ENCODE peak calls at places on chromosomes 5 and 9, in six cellular contexts. X, N, R, B, M and W are unnamed samples.

GRCh38 chr9:101399641-101399965 is 952 bp downstream of the ZNF189 start:
- DNase-seq in R (no peak), X (no peak), B (no peak), M (no peak), N (no peak), W (no peak)

GRCh38 chr5:111512406-111513174 is at the start of gene STARD4:
- DNase-seq in M (peak; percentile 98), B (peak; percentile 99), R (peak; percentile 93), N (peak; percentile 93), X (peak; percentile 97), W (peak; percentile 96)

GRCh38 chr5:156147948-156148285 is 179.0 kb upstream of the SGCD start:
- DNase-seq in B (no peak), M (no peak), R (no peak), X (no peak), N (peak; percentile 74), W (no peak)

GRCh38 chr5:67998709-67999251 is 216.8 kb upstream of the PIK3R1 start:
- DNase-seq in R (no peak), M (peak; percentile 15), B (no peak), N (peak; percentile 78), X (peak; percentile 84), W (peak; percentile 42)

GRCh38 chr5:53194086-53194485 is 84.5 kb upstream of the MOCS2 start:
- DNase-seq in X (no peak), R (no peak), M (no peak), N (peak; percentile 24), B (no peak), W (peak; percentile 40)

GRCh38 chr9:81472701-81473100 is 216.6 kb downstream of the TLE1 start:
- DNase-seq in N (no peak), X (no peak), M (no peak), B (no peak), R (no peak), W (no peak)

GRCh38 chr5:164578911-164579310 is 1073.5 kb downstream of the MAT2B start:
- DNase-seq in B (no peak), X (no peak), M (no peak), N (no peak), R (no peak), W (no peak)

GRCh38 chr5:133250527-133250926 is 198.7 kb downstream of the HSPA4 start:
- DNase-seq in N (no peak), R (no peak), B (no peak), X (no peak), M (no peak), W (no peak)

GRCh38 chr5:74300808-74301389 is 339.6 kb downstream of the ENC1 start:
- DNase-seq in X (no peak), B (no peak), N (no peak), R (no peak), M (no peak), W (no peak)

GRCh38 chr9:70607926-70608325 is 193.5 kb upstream of the KLF9 start:
- DNase-seq in N (no peak), B (no peak), R (no peak), X (no peak), M (no peak), W (no peak)

GRCh38 chr9:118362596-118362995 is 658.4 kb downstream of the TLR4 start:
- DNase-seq in M (no peak), N (peak; percentile 29), X (peak; percentile 8), R (no peak), B (no peak), W (no peak)

GRCh38 chr5:168291281-168291960 is at the start of gene WWC1:
- DNase-seq in B (peak; percentile 82), N (no peak), R (peak; percentile 40), M (peak; percentile 83), X (no peak), W (no peak)

GRCh38 chr5:126139773-126140172 is 283.4 kb upstream of the GRAMD2B start:
- DNase-seq in N (peak; percentile 23), X (peak; percentile 54), R (no peak), M (no peak), B (no peak), W (no peak)

GRCh38 chr5:140574165-140574564 is 9.5 kb downstream of the SLC35A4 start:
- DNase-seq in M (no peak), N (no peak), X (no peak), R (no peak), B (no peak), W (peak; percentile 82)

GRCh38 chr5:135832941-135833340 is 1.5 kb upstream of the SLC25A48 start:
- DNase-seq in R (no peak), X (no peak), B (no peak), N (no peak), M (no peak), W (no peak)

GRCh38 chr5:135833961-135834638 is 363 bp upstream of the SLC25A48 start:
- DNase-seq in N (peak; percentile 19), R (no peak), X (peak; percentile 22), M (no peak), B (no peak), W (peak; percentile 29)

GRCh38 chr5:135835766-135836165 is 1.3 kb downstream of the SLC25A48 start:
- DNase-seq in R (no peak), X (no peak), N (no peak), B (no peak), M (no peak), W (no peak)

GRCh38 chr5:135833521-135833920 is 942 bp upstream of the SLC25A48 start:
- DNase-seq in X (no peak), N (no peak), B (no peak), R (no peak), M (no peak), W (no peak)

DNA sequence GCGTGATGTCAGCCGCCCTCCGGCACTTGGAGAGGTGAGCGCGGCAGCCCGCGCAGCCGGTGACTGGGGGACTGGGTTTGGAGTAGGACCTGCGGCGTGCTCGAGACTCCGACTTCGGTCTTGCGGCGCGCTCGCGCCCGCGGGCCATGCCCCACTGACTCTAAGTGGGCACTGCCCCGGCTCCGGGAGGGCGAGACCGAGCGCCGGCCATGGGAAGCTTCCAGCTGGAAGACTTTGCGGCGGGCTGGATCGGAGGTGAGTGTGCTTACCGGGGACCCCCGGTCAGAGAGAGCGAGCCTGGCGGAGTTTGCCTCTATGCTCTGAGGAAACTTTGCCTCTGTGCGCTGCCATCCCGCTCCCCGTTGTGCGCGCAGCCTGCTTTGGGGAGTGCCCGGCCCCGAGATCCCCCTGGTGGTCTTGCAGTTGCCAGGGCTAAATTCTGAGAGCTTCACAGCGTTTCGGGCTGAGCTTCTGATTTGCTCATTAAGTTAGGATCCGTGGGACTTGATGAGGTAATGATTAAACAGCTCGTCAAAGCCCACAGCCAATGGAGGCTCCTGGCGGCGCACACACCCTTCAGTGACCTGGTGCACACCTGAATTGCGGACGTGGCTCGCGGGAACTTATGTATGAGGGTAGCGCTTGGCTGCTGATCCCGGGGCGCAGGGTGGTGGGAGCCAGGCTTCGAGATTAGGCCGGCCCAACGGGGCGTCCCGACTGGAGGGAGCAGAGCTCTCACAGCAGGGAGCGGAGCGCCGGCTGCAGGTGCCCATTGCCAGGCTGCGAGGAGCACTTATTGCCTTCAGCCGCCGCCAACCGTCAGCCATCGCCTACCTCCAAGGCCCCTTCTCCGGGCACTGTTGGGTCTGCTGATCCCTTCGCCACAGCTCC is at the start of gene SLC25A48:
- DNase-seq in N (no peak), X (no peak), M (peak; percentile 87), B (peak; percentile 84), R (peak; percentile 47), W (no peak)
- TF ChIP-seq CTCF in N (no peak), X (no peak), M (peak; percentile 71), B (peak; percentile 62), R (no peak), W (no peak)

DNA sequence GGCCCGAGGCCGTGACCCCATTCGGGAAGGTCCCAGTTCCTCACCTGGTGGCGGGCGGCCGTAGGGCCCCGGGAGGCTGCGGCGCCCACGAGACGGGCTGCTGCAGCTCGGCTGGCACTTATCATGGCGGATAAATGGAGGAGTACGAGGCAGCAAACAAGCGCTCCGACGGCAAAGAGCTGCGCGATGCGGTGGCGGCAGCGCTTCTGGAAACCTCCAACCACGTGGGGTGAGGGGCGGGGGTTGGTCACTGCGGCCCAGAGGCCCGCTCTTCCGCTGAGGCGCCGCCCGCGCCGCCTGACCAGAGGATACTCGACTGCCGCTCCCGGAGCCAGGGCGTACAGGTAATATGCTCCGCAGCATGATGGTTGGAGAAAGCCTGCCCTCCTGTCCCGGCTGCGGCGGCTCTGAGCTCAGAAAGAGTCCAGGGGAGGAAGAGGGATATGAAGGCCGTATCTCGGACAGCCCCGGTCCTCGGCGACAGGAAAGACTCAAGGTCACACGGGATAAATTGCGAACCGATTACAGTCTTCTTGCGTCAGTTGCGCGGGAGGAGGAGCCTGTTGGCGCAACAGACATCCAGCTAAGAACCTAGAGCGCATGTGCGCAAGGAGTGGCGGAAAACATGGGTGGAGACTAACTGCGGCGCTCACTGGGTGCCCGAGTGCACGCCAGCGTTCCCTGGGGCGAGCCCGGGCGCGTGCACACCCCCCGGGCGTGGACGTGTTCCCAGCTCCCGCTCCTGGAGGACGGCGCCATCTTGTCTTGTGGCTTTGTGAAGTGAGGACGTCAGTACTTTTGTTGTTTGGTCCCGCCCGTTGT is at the start of gene HSPA9:
- DNase-seq in N (peak; percentile 100), M (peak; percentile 99), X (peak; percentile 100), B (peak; percentile 100), R (peak; percentile 98), W (peak; percentile 100)
- TF ChIP-seq CTCF in N (no peak), M (no peak), X (no peak), B (no peak), R (peak; percentile 57), W (peak; percentile 7)

GRCh38 chr9:130940693-130941576 is 1.9 kb upstream of the FIBCD1 start:
- DNase-seq in B (peak; percentile 99), X (no peak), N (no peak), R (peak; percentile 83), M (peak; percentile 76), W (no peak)

GRCh38 chr9:130938652-130939404 is at the start of gene FIBCD1:
- DNase-seq in M (peak; percentile 51), B (peak; percentile 70), X (peak; percentile 53), N (peak; percentile 42), R (no peak), W (peak; percentile 36)

GRCh38 chr9:130940023-130940549 is 1.0 kb upstream of the FIBCD1 start:
- DNase-seq in N (no peak), X (no peak), R (no peak), M (no peak), B (no peak), W (no peak)

GRCh38 chr9:130938184-130938651 is 829 bp downstream of the FIBCD1 start:
- DNase-seq in M (no peak), N (no peak), X (no peak), B (no peak), R (no peak), W (no peak)

GRCh38 chr9:130939405-130939941 is 426 bp upstream of the FIBCD1 start:
- DNase-seq in N (no peak), R (no peak), M (peak; percentile 54), B (no peak), X (no peak), W (no peak)
- TF ChIP-seq CTCF in N (no peak), R (no peak), M (no peak), B (peak; percentile 44), X (no peak), W (no peak)

DNA sequence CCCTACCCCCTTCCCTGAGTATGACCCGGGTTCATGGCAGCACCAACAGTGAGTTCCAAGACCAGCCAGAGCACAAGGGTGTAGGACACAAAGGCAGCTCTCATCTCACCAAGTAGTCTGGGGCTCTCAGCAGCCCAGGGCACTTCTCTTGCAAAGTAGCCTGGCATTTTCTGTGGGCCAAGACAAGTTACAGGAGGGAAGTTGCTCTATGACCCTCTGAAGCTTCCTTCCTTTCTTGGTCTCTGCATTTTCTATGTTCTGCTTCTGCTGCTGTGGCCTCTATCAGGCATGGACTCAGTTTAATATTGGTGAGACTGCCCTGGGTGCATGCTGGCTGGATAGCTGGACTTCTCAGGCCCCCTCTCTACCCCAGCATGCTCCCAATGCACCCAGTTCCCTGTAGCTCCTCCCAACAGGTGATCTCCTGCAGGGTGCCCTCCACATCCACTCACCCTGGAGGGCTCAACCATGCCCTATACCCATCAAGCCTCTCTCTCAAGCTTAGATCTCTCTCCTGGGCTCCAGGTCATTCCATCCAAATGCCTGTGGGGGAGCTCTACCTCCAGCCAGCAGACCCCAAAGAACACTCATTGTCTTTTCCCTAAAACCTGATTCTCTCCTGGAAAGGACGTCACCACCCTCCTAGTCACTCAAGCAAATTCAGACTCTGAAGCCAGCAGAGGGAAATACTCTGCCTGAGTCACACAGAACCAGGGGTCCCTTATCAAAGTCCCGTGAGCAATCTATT is 13.9 kb downstream of the TBC1D2 start:
- DNase-seq in B (no peak), X (no peak), M (no peak), N (no peak), R (no peak), W (no peak)
- TF ChIP-seq CTCF in B (no peak), X (peak; percentile 7), M (peak; percentile 28), N (no peak), R (no peak), W (no peak)